ENCODE peak calls at places on chromosomes 2 and 18, in five cellular contexts. S is anterior cingulate cortex; J is omental fat pad; P is stimulated activated CD4-positive, alpha-beta T cell treated with anti-CD3 and anti-CD28 coated beads, Interleukin-15, amount 100 ng/mL, for 1 hour; V is GM20000. T is an unnamed sample.

GRCh38 chr2:121818546-121818945 is 63.1 kb downstream of the TSN start:
- DNase-seq in J (no peak), V (no peak), S (no peak), P (no peak), T (no peak)

GRCh38 chr2:58959996-58960395 is 718.9 kb upstream of the FANCL start:
- DNase-seq in J (no peak), V (no peak), S (no peak), P (no peak), T (no peak)

GRCh38 chr2:241035818-241036396 is 37.5 kb downstream of the SNED1 start:
- DNase-seq in P (no peak), V (peak; percentile 70), J (no peak), S (no peak), T (peak; percentile 62)

GRCh38 chr2:21261591-21261990 is 137.8 kb downstream of the TDRD15 start:
- DNase-seq in V (no peak), J (no peak), P (no peak), S (no peak), T (no peak)

GRCh38 chr18:76363451-76364120 is 131.5 kb downstream of the ZNF516 start:
- DNase-seq in S (no peak), P (no peak), J (no peak), V (no peak), T (no peak)

GRCh38 chr2:23940976-23941605 is 828 bp downstream of the UBXN2A start:
- DNase-seq in V (no peak), P (no peak), S (no peak), J (no peak), T (no peak)

GRCh38 chr2:88669371-88670214 is 21.9 kb upstream of the RPIA start:
- DNase-seq in P (no peak), V (peak; percentile 62), S (peak; percentile 11), J (no peak), T (no peak)

GRCh38 chr2:234211797-234212196 is 161.3 kb downstream of the SPP2 start:
- DNase-seq in V (no peak), P (no peak), S (no peak), J (no peak), T (no peak)

GRCh38 chr2:68463287-68463877 is 3.7 kb downstream of the FBXO48 start:
- DNase-seq in V (peak; percentile 51), P (no peak), J (no peak), S (peak; percentile 38), T (no peak)

GRCh38 chr2:177296047-177296446 is 31.5 kb upstream of the NFE2L2 start:
- DNase-seq in V (peak; percentile 36), J (no peak), P (no peak), S (no peak), T (no peak)

GRCh38 chr2:100780203-100781008 is 39.5 kb upstream of the NPAS2 start:
- DNase-seq in P (no peak), J (no peak), V (no peak), S (no peak), T (no peak)

GRCh38 chr18:70110678-70111077 is 94.8 kb downstream of the RTTN start:
- DNase-seq in P (no peak), S (no peak), J (no peak), V (no peak), T (no peak)

GRCh38 chr2:190759749-190760213 is 110.9 kb downstream of the NAB1 start:
- DNase-seq in P (no peak), S (no peak), V (no peak), J (no peak), T (no peak)

GRCh38 chr2:109494842-109495241 is 118.9 kb downstream of the SEPTIN10 start:
- DNase-seq in V (no peak), J (no peak), P (no peak), S (no peak), T (no peak)

GRCh38 chr18:1777843-1778242 is 793.5 kb downstream of the METTL4 start:
- DNase-seq in J (no peak), S (no peak), P (no peak), V (no peak), T (no peak)

GRCh38 chr2:85843543-85843942 is 45.2 kb downstream of the ST3GAL5 start:
- DNase-seq in V (no peak), S (no peak), J (no peak), P (no peak), T (no peak)

GRCh38 chr2:71934595-71935263 is 212.9 kb downstream of the CYP26B1 start:
- DNase-seq in P (no peak), J (no peak), S (no peak), V (no peak), T (no peak)

GRCh38 chr2:171089489-171089888 is 71.2 kb downstream of the TLK1 start:
- DNase-seq in S (no peak), V (no peak), P (no peak), J (no peak), T (no peak)

GRCh38 chr2:3334392-3334791 is 43.2 kb downstream of the EIPR1 start:
- DNase-seq in P (no peak), V (no peak), J (no peak), S (no peak), T (no peak)

GRCh38 chr2:67169417-67170140 is 227.6 kb upstream of the ETAA1 start:
- DNase-seq in V (no peak), P (no peak), S (no peak), J (no peak), T (no peak)

GRCh38 chr2:30965085-30965484 is 157.8 kb upstream of the CAPN13 start:
- DNase-seq in S (no peak), P (no peak), J (no peak), V (no peak), T (no peak)

GRCh38 chr2:227310756-227311110 is 14.3 kb upstream of the MFF start:
- DNase-seq in J (no peak), P (no peak), V (no peak), S (no peak), T (no peak)

GRCh38 chr18:75472391-75472790 is 44.9 kb upstream of the SMIM21 start:
- DNase-seq in V (no peak), P (no peak), S (no peak), J (no peak), T (no peak)

GRCh38 chr2:66189598-66189997 is 245.3 kb upstream of the MEIS1 start:
- DNase-seq in V (no peak), J (no peak), S (no peak), P (no peak), T (no peak)

GRCh38 chr2:44456946-44457345 is 95.2 kb downstream of the CAMKMT start:
- DNase-seq in V (no peak), P (no peak), S (no peak), J (no peak), T (no peak)

GRCh38 chr2:44168684-44169154 is at the start of gene PPM1B:
- DNase-seq in P (peak; percentile 99), V (no peak), J (no peak), S (peak; percentile 100), T (no peak)

GRCh38 chr2:46683541-46683940 is 204.2 kb downstream of the TMEM247 start:
- DNase-seq in P (no peak), V (no peak), J (no peak), S (no peak), T (no peak)

GRCh38 chr2:31401580-31401979 is 13.0 kb downstream of the XDH start:
- DNase-seq in S (no peak), J (no peak), P (no peak), V (no peak), T (no peak)

GRCh38 chr2:217978536-217979150 is 24.2 kb downstream of the TNS1 start:
- DNase-seq in J (no peak), P (no peak), V (no peak), S (no peak), T (no peak)

GRCh38 chr2:19883486-19883885 is 18.3 kb downstream of the TTC32 start:
- DNase-seq in J (no peak), S (no peak), P (no peak), V (no peak), T (no peak)

GRCh38 chr2:70672990-70673647 is 94.9 kb downstream of the ADD2 start:
- DNase-seq in V (no peak), S (no peak), P (no peak), J (no peak), T (no peak)

GRCh38 chr2:239376351-239376750 is 24.5 kb downstream of the HDAC4 start:
- DNase-seq in S (no peak), P (no peak), J (no peak), V (no peak), T (no peak)

GRCh38 chr18:63470751-63471150 is 6.0 kb upstream of the SERPINB5 start:
- DNase-seq in J (no peak), P (no peak), S (no peak), V (no peak), T (no peak)

GRCh38 chr2:83915381-83915780 is 543.7 kb downstream of the SUCLG1 start:
- DNase-seq in S (no peak), P (no peak), V (no peak), J (no peak), T (no peak)